ENCODE peak calls at places on chromosomes 12 and 14, in nine cellular contexts. Y, F, I, B, Z, D, N, E and L are unnamed samples.

GRCh38 chr14:26175659-26176058 is 422.2 kb downstream of the NOVA1 start:
- DNase-seq in Y (no peak), F (no peak), I (no peak), B (no peak), Z (no peak), D (no peak), N (no peak), E (no peak), L (no peak)

GRCh38 chr14:39339003-39339402 is 93.2 kb downstream of the FBXO33 start:
- DNase-seq in Y (no peak), F (no peak), I (no peak), B (peak; percentile 17), Z (no peak), D (no peak), N (no peak), E (no peak), L (no peak)

GRCh38 chr12:51970904-51971646 is 19.6 kb downstream of the ACVR1B start:
- DNase-seq in Y (peak; percentile 49), F (no peak), I (no peak), B (no peak), Z (no peak), D (no peak), N (no peak), E (no peak), L (no peak)

GRCh38 chr14:102776761-102777710 is at the start of gene TRAF3:
- DNase-seq in Y (peak; percentile 82), F (no peak), I (peak; percentile 72), B (no peak), Z (no peak), D (no peak), N (peak; percentile 54), E (peak; percentile 79), L (no peak)

GRCh38 chr12:120719496-120720233 is 6.0 kb upstream of the ACADS start:
- DNase-seq in Y (peak; percentile 68), F (no peak), I (no peak), B (no peak), Z (no peak), D (no peak), N (peak; percentile 50), E (no peak), L (no peak)

GRCh38 chr12:2284857-2285256 is 232.1 kb downstream of the CACNA1C start:
- DNase-seq in Y (peak; percentile 88), F (peak; percentile 8), I (peak; percentile 86), B (peak; percentile 64), Z (peak; percentile 52), D (no peak), N (peak; percentile 79), E (peak; percentile 90), L (no peak)

GRCh38 chr12:2242206-2242605 is 189.4 kb downstream of the CACNA1C start:
- DNase-seq in Y (no peak), F (no peak), I (no peak), B (no peak), Z (no peak), D (no peak), N (no peak), E (no peak), L (no peak)

GRCh38 chr12:103431950-103432349 is 63.8 kb downstream of the C12orf42 start:
- DNase-seq in Y (no peak), F (no peak), I (no peak), B (no peak), Z (no peak), D (no peak), N (no peak), E (no peak), L (no peak)

GRCh38 chr14:89618309-89618708 is 201.3 kb upstream of the FOXN3 start:
- DNase-seq in Y (no peak), F (no peak), I (no peak), B (no peak), Z (no peak), D (no peak), N (peak; percentile 40), E (no peak), L (no peak)

GRCh38 chr14:46818147-46818546 is 166.6 kb upstream of the RPL10L start:
- DNase-seq in Y (no peak), F (no peak), I (no peak), B (peak; percentile 17), Z (no peak), D (no peak), N (no peak), E (no peak), L (no peak)

GRCh38 chr12:106145539-106146447 is 7.0 kb upstream of the NUAK1 start:
- DNase-seq in Y (peak; percentile 67), F (no peak), I (peak; percentile 39), B (no peak), Z (no peak), D (no peak), N (peak; percentile 84), E (peak; percentile 53), L (no peak)

GRCh38 chr14:53409974-53410373 is 256.9 kb upstream of the DDHD1 start:
- DNase-seq in Y (no peak), F (no peak), I (no peak), B (no peak), Z (no peak), D (no peak), N (no peak), E (no peak), L (no peak)

GRCh38 chr12:132866251-132866828 is 21.1 kb downstream of the CHFR start:
- DNase-seq in Y (peak; percentile 48), F (no peak), I (no peak), B (no peak), Z (no peak), D (peak; percentile 15), N (no peak), E (no peak), L (peak; percentile 28)

GRCh38 chr12:102543494-102543893 is 63.1 kb upstream of the IGF1 start:
- DNase-seq in Y (no peak), F (no peak), I (no peak), B (no peak), Z (no peak), D (no peak), N (no peak), E (no peak), L (no peak)

GRCh38 chr12:21416611-21417121 is 20.8 kb upstream of the PYROXD1 start:
- DNase-seq in Y (no peak), F (no peak), I (no peak), B (no peak), Z (no peak), D (no peak), N (no peak), E (no peak), L (peak; percentile 19)

GRCh38 chr12:19456176-19456575 is 16.9 kb downstream of the AEBP2 start:
- DNase-seq in Y (no peak), F (no peak), I (peak; percentile 48), B (no peak), Z (no peak), D (no peak), N (no peak), E (peak; percentile 84), L (no peak)

GRCh38 chr12:13205809-13206559 is 9.5 kb downstream of the EMP1 start:
- DNase-seq in Y (peak; percentile 98), F (no peak), I (no peak), B (no peak), Z (no peak), D (peak; percentile 95), N (no peak), E (no peak), L (peak; percentile 85)

GRCh38 chr12:46660276-46660675 is 165.5 kb downstream of the SLC38A4 start:
- DNase-seq in Y (peak; percentile 50), F (no peak), I (no peak), B (no peak), Z (no peak), D (no peak), N (no peak), E (no peak), L (no peak)

GRCh38 chr12:119328111-119328510 is 6.4 kb upstream of the CCDC60 start:
- DNase-seq in Y (no peak), F (peak; percentile 7), I (peak; percentile 8), B (no peak), Z (no peak), D (no peak), N (peak; percentile 19), E (peak; percentile 57), L (no peak)
- TF ChIP-seq CTCF in Y (no peak), F (peak; percentile 46), I (peak; percentile 55), B (peak; percentile 88), Z (no peak), D (no peak), N (peak; percentile 31), E (peak; percentile 53), L (no peak)

GRCh38 chr12:95790025-95790911 is at the start of gene NTN4:
- DNase-seq in Y (peak; percentile 40), F (no peak), I (peak; percentile 74), B (no peak), Z (peak; percentile 15), D (no peak), N (peak; percentile 63), E (peak; percentile 69), L (no peak)
- H3K4me3 ChIP-seq in Y (peak within 1 kb of the TSS; percentile 50), F (peak within 1 kb of the TSS; percentile 83), I (peak within 1 kb of the TSS; percentile 92), B (peak within 1 kb of the TSS; percentile 80), Z (peak within 1 kb of the TSS; percentile 68), D (peak within 1 kb of the TSS; percentile 81), N (peak within 1 kb of the TSS; percentile 80), E (peak within 1 kb of the TSS; percentile 92), L (peak within 1 kb of the TSS; percentile 82)

GRCh38 chr14:55802986-55803431 is 223.0 kb downstream of the KTN1 start:
- DNase-seq in Y (no peak), F (peak; percentile 38), I (no peak), B (no peak), Z (no peak), D (no peak), N (no peak), E (no peak), L (no peak)
- TF ChIP-seq CTCF in Y (no peak), F (no peak), I (no peak), B (no peak), Z (no peak), D (no peak), N (no peak), E (no peak), L (no peak)

GRCh38 chr12:4828176-4828575 is 81.5 kb upstream of the KCNA1 start:
- DNase-seq in Y (no peak), F (no peak), I (no peak), B (no peak), Z (no peak), D (no peak), N (no peak), E (no peak), L (no peak)

GRCh38 chr12:4829161-4829792 is 80.4 kb upstream of the KCNA1 start:
- DNase-seq in Y (no peak), F (no peak), I (no peak), B (no peak), Z (no peak), D (no peak), N (no peak), E (no peak), L (no peak)

GRCh38 chr12:4824415-4824814 is 85.3 kb upstream of the KCNA1 start:
- DNase-seq in Y (peak; percentile 59), F (no peak), I (no peak), B (no peak), Z (no peak), D (no peak), N (no peak), E (no peak), L (peak; percentile 19)

GRCh38 chr12:4825139-4825858 is 84.4 kb upstream of the KCNA1 start:
- DNase-seq in Y (peak; percentile 36), F (no peak), I (no peak), B (no peak), Z (no peak), D (no peak), N (no peak), E (no peak), L (no peak)

DNA sequence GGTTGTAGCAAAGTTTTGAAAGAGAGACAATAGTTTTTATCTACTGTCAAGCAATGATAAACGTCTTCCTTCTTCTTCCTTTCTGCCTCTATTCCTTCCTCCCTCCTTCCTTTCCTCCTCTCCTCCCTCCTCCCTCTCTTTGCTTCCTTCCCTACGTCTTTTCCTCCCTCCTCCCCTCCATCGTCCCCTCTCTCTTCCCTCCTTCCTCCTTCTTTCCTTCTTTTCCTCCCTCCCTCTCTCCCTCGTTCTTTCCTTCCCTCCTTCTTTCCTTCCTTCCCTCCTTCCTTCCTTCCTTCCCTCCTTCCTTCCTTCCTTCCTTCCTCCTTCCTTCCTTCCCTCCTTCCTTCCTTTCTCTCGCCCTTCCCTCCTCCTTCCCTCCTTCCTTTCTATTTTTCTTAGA is 82.8 kb upstream of the KCNA1 start:
- DNase-seq in Y (no peak), F (no peak), I (no peak), B (no peak), Z (no peak), D (no peak), N (no peak), E (no peak), L (no peak)
- H3K4me3 ChIP-seq in Y (no peak overlapping the region), F (no peak overlapping the region), I (no peak overlapping the region), B (no peak overlapping the region), Z (no peak overlapping the region), D (no peak overlapping the region), N (no peak overlapping the region), E (no peak overlapping the region), L (no peak overlapping the region)